ENCODE peak calls at places on chromosomes 7 and 10, in four cellular contexts. C is tibial nerve, D is PC-3, G is GM23248. V is an unnamed sample.

GRCh38 chr7:44645696-44646095 is 39.3 kb downstream of the OGDH start:
- DNase-seq in C (no peak), D (no peak), G (no peak), V (no peak)

GRCh38 chr7:86600506-86601290 is 43.0 kb upstream of the GRM3 start:
- DNase-seq in C (no peak), D (no peak), G (no peak), V (no peak)

GRCh38 chr10:6300106-6300783 is 97.5 kb downstream of the PFKFB3 start:
- DNase-seq in C (peak; percentile 22), D (peak; percentile 24), G (peak; percentile 67), V (peak; percentile 35)

GRCh38 chr7:45599851-45600706 is 25.9 kb downstream of the ADCY1 start:
- DNase-seq in C (no peak), D (no peak), G (no peak), V (no peak)

GRCh38 chr10:14782691-14783363 is 8.1 kb upstream of the FAM107B start:
- DNase-seq in C (no peak), D (peak; percentile 85), G (no peak), V (no peak)

GRCh38 chr10:95845411-95845810 is 62.4 kb upstream of the CC2D2B start:
- DNase-seq in C (no peak), D (no peak), G (no peak), V (no peak)

GRCh38 chr10:29681700-29682444 is 47.1 kb upstream of the SVIL start:
- DNase-seq in C (peak; percentile 22), D (no peak), G (no peak), V (no peak)

GRCh38 chr7:120857558-120858298 is at the start of gene TSPAN12:
- DNase-seq in C (peak; percentile 48), D (peak; percentile 70), G (peak; percentile 80), V (peak; percentile 62)

GRCh38 chr7:149459540-149460433 is 1.1 kb downstream of the ZNF777 start:
- DNase-seq in C (no peak), D (peak; percentile 15), G (peak; percentile 64), V (peak; percentile 9)

DNA sequence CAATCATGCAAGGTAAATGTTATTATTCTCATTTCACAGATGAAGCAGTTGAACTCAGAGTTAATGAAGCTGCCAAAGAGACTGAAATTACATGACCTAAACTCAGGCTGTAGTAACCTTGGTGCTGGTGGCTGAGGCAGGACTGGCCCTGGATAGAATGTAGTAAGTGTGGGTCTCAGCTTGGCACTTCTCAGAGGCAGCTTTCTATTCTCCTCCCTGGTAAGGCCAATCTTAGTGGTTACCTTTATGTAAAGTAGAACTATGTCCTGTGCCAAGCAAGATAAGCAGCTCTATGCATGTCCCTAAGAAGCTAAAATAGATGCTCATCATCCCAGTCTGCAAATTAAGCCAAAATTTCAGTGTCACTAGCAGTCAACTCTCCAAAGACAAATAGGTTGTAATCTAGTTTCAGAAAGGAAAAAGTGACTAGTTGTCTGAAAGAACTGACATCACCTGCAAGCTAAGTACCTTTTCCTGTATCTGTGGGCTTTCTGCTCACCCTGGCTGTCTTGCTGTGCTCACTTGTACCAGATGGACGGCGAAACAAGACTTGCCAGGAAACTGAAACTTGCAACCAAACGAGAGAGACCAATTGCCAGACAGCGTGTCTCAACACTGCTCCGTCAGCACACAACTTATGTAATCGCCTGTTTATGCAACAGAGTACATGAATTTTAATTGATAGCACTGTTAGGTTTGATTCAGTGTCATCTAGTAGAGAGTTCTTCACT is 43.7 kb downstream of the CH25H start:
- DNase-seq in C (peak; percentile 33), D (no peak), G (peak; percentile 70), V (peak; percentile 9)
- H3K27ac ChIP-seq in C (no peak overlapping the region), D (no peak overlapping the region), G (no peak overlapping the region), V (peak overlapping the region; percentile 40)

GRCh38 chr7:155017834-155018233 is 14.9 kb upstream of the PAXIP1 start:
- DNase-seq in C (no peak), D (no peak), G (no peak), V (no peak)

GRCh38 chr7:155020996-155021395 is 18.1 kb upstream of the PAXIP1 start:
- DNase-seq in C (no peak), D (no peak), G (no peak), V (no peak)

GRCh38 chr7:155021699-155022145 is 18.8 kb upstream of the PAXIP1 start:
- DNase-seq in C (no peak), D (no peak), G (no peak), V (no peak)
- H3K27ac ChIP-seq in C (no peak overlapping the region), D (no peak overlapping the region), G (no peak overlapping the region), V (no peak overlapping the region)

DNA sequence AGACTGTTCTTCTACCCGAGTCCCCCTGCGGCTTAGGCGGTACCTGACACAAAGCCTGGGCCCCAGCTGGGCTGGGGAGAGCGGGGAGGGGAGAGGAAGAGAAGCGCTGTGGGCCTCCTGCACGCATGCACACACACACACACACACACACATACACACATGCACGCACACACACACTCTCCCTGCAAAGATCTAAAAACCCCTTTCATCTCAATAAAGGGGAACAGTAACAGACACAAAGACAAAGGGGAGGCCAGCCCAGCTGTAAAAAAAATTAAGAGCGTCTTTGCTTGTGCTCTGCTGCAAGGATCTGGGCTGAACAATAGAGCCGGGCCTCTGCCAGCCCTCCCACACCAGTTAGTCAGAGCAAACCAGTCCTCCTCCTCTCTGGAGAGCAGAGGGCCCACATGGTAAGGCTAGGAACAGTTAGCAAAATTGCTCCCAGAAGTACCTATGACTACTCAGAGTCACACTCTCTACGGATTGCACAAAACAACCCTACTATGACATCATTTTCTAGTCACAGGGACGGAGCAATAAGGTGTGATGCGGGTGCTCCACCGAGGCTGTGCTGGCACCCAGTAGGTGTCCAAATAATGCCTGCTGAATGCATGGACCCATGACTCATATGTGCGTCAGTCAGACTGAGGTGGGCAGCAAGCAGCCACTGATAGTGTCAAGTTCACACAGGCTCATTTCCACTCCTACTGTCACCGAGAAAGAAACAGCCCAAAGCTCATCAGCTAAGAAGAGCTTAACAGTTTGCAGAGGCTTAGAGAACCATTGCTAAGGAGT is 9.2 kb downstream of the ITPRIP start:
- DNase-seq in C (no peak), D (peak; percentile 90), G (peak; percentile 98), V (peak; percentile 34)
- H3K27ac ChIP-seq in C (peak overlapping the region; percentile 79), D (peak overlapping the region; percentile 99), G (peak overlapping the region; percentile 100), V (peak overlapping the region; percentile 84)

GRCh38 chr10:58806970-58807630 is 294.4 kb downstream of the BICC1 start:
- DNase-seq in C (no peak), D (peak; percentile 97), G (peak; percentile 48), V (no peak)

GRCh38 chr10:58810751-58811150 is 298.1 kb downstream of the BICC1 start:
- DNase-seq in C (no peak), D (peak; percentile 52), G (no peak), V (no peak)

GRCh38 chr10:58806323-58806722 is 293.7 kb downstream of the BICC1 start:
- DNase-seq in C (no peak), D (no peak), G (no peak), V (no peak)

GRCh38 chr10:58802047-58802446 is 289.4 kb downstream of the BICC1 start:
- DNase-seq in C (no peak), D (no peak), G (no peak), V (no peak)

DNA sequence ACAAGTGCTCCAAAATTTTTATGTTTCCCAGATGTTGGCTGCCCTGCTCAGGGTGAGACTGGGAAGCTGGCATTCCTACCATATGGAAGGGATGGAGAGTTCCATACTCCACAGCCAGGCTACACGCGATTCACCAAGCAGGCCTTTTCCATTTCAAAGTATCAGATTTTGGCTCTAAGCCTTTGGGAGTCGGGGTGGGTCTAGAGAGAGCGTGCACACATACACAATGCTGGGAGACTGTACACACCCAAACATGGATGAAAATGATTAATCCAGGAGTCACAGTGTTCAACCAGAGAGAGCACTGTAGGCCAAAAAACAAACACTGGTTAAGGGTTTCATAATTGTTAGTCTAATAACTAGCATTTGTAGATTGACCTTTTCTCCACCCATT is 295.0 kb downstream of the BICC1 start:
- DNase-seq in C (peak; percentile 30), D (peak; percentile 98), G (peak; percentile 89), V (no peak)
- H3K27ac ChIP-seq in C (no peak overlapping the region), D (peak overlapping the region; percentile 93), G (peak overlapping the region; percentile 73), V (no peak overlapping the region)

DNA sequence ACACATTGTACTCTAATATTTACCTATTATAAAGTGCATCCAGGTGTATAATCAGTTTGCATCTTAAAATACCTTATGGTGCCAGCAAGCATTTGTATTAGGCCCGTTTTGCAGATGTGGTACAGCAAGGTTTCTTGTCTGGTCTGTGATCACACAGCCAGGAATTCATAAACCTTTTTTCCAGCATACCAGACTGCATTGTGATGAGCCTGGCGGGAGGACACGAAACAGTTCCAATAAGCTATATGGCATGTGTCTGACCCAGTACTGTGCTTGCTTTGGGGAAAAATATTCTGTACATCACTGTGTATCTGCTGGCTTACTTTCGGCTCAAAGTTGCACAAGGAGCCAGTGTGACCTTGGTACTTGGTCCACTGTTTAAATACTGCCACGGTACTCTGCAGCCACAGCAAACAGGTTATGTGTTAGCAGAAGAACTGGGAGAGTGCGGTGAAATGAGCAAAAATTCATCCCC is 36.3 kb downstream of the CHN2 start:
- DNase-seq in C (no peak), D (peak; percentile 60), G (no peak), V (no peak)
- H3K27ac ChIP-seq in C (no peak overlapping the region), D (peak overlapping the region; percentile 6), G (no peak overlapping the region), V (no peak overlapping the region)

DNA sequence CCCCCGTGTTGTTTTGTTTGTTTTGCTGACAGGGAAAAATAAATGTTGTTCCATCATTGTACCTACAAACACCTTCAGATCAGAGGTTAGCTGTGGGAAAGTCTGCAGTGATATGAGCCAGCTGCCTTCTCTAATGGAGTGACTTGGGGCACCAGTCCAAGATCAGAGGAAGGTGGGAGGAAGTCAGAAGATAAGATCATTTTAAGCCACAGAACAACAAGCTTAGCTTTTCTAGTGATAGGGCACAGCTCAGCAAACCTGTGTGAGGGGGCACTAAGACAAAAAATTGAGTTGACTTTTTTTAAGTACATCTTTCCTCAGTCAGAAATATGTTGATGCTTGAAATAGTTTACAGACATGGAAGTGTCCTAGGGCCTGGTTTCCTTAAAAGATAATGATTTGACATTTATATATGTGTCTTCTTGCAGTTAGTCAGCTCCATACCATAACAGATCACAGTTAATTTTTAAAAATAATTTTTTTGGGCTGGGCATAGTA is 240.3 kb upstream of the KAT6B start:
- DNase-seq in C (no peak), D (peak; percentile 38), G (peak; percentile 24), V (no peak)
- H3K27ac ChIP-seq in C (peak overlapping the region; percentile 61), D (no peak overlapping the region), G (no peak overlapping the region), V (no peak overlapping the region)

V was measured in substantia nigra.